ENCODE peak calls at places on chromosomes 4 and X, in seven cellular contexts. S, H, V, Z, L, X and O are unnamed samples.

GRCh38 chrX:100076031-100076430 is 334.0 kb downstream of the PCDH19 start:
- DNase-seq in S (no peak), H (no peak), V (no peak), Z (no peak), L (no peak), X (no peak), O (no peak)

GRCh38 chrX:8815460-8816065 is 14.4 kb upstream of the FAM9A start:
- DNase-seq in S (no peak), H (no peak), V (no peak), Z (no peak), L (peak), X (no peak), O (no peak)

GRCh38 chr4:93042746-93043145 is 739.0 kb downstream of the GRID2 start:
- DNase-seq in S (no peak), H (no peak), V (no peak), Z (no peak), L (no peak), X (no peak), O (no peak)

GRCh38 chrX:49277520-49277799 is 7.9 kb downstream of the PPP1R3F start:
- DNase-seq in S (no peak), H (no peak), V (no peak), Z (no peak), L (no peak), X (no peak), O (no peak)

GRCh38 chrX:9701790-9702189 is 63.9 kb downstream of the GPR143 start:
- DNase-seq in S (no peak), H (no peak), V (no peak), Z (no peak), L (no peak), X (no peak), O (no peak)

GRCh38 chr4:4267981-4268380 is 20.0 kb upstream of the TMEM128 start:
- DNase-seq in S (no peak), H (no peak), V (no peak), Z (no peak), L (peak), X (no peak), O (no peak)

GRCh38 chrX:41332408-41332987 is 1.5 kb upstream of the DDX3X start:
- DNase-seq in S (peak), H (peak), V (no peak), Z (no peak), L (peak), X (peak), O (peak)

GRCh38 chrX:109632906-109633504 is 8.0 kb upstream of the KCNE5 start:
- DNase-seq in S (no peak), H (no peak), V (no peak), Z (no peak), L (peak), X (no peak), O (no peak)

GRCh38 chr4:2353222-2354107 is 65.0 kb downstream of the ZFYVE28 start:
- DNase-seq in S (peak), H (peak), V (no peak), Z (no peak), L (no peak), X (peak), O (no peak)

GRCh38 chrX:49838374-49838773 is 9.3 kb downstream of the PAGE4 start:
- DNase-seq in S (no peak), H (no peak), V (no peak), Z (no peak), L (peak), X (no peak), O (no peak)

GRCh38 chrX:103687696-103688191 is 1.2 kb upstream of the MORF4L2 start:
- DNase-seq in S (peak), H (peak), V (peak), Z (peak), L (peak), X (peak), O (peak)

GRCh38 chr4:181819951-181820350 is 423.3 kb upstream of the TENM3 start:
- DNase-seq in S (no peak), H (no peak), V (no peak), Z (no peak), L (peak), X (no peak), O (no peak)

GRCh38 chrX:12975999-12976558 is 1.2 kb downstream of the TMSB4X start:
- DNase-seq in S (no peak), H (peak), V (no peak), Z (peak), L (peak), X (peak), O (peak)

GRCh38 chrX:68684919-68685304 is 37.4 kb downstream of the STARD8 start:
- DNase-seq in S (no peak), H (no peak), V (no peak), Z (no peak), L (no peak), X (no peak), O (no peak)

GRCh38 chr4:145234086-145234694 is 53.8 kb upstream of the OTUD4 start:
- DNase-seq in S (no peak), H (peak), V (no peak), Z (no peak), L (peak), X (no peak), O (no peak)

GRCh38 chrX:53357799-53358530 is 64.5 kb downstream of the SMC1A start:
- DNase-seq in S (no peak), H (no peak), V (no peak), Z (no peak), L (peak), X (no peak), O (no peak)

GRCh38 chr4:55184600-55185523 is 59.5 kb upstream of the KDR start:
- DNase-seq in S (no peak), H (peak), V (no peak), Z (no peak), L (peak), X (no peak), O (peak)
- TF ChIP-seq CTCF in S (no peak), H (peak), V (peak), Z (no peak), L (peak), X (peak), O (peak)

DNA sequence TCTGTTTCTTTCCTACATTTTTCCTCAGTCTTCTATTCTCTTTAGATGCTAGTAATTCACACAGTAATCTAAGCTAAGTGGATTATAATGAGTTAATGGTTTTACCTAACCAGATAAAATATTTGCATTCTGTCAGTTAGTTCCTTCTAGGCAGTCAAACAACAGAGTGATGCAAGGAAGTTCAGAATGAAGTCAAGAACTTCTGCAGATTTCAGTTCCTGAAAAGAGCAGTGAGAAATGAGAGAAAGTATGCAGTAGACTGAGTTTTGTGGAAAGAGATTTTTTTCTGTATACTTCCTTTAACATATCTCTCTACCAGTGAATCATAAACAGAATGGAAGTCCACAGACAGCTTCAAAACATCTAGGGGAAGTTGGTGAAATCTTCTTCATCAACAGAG is 774.0 kb upstream of the POU3F4 start:
- DNase-seq in S (no peak), H (no peak), V (no peak), Z (no peak), L (peak), X (no peak), O (no peak)
- H3K4me3 ChIP-seq in S (no peak), H (no peak), V (no peak), Z (no peak), L (no peak), X (no peak), O (no peak)

GRCh38 chr4:38993683-38994082 is 38.5 kb downstream of the TMEM156 start:
- DNase-seq in S (no peak), H (no peak), V (no peak), Z (no peak), L (peak), X (no peak), O (no peak)
- TF ChIP-seq CTCF in S (no peak), H (no peak), V (no peak), Z (no peak), L (peak), X (no peak), O (no peak)

DNA sequence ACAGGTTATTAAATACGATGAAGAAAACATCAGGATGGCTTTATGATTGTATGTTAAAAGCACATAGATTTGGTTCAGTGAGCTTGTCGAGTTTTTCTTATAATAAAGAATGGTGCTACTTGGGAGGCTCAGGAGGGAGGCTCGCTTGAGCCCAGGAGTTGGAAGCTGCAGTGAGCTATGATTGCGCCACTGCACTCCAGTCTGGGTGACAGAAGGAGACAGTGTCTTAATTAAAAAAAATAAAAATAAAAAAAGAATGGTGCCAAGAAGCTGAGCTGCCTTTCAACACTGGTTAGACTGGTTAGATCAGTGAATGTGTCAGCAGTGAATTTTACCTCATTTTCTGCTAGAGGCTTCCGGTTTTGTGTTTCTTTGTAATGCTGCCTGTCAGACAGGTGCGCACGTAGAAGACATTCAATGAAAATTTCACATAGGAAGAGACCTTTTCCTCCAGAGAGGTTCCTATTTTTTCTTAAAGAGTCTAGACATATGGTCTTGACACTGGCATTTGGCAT is 15.1 kb upstream of the ARSF start:
- DNase-seq in S (no peak), H (no peak), V (no peak), Z (no peak), L (no peak), X (no peak), O (no peak)
- H3K4me3 ChIP-seq in S (no peak), H (no peak), V (no peak), Z (no peak), L (no peak), X (no peak), O (no peak)

GRCh38 chr4:76947369-76947768 is 2.2 kb upstream of the SEPTIN11 start:
- DNase-seq in S (no peak), H (no peak), V (no peak), Z (no peak), L (peak), X (no peak), O (no peak)

GRCh38 chr4:76949293-76950051 is at the start of gene SEPTIN11:
- DNase-seq in S (peak), H (peak), V (peak), Z (peak), L (peak), X (peak), O (peak)

GRCh38 chr4:76950052-76950845 is 697 bp downstream of the SEPTIN11 start:
- DNase-seq in S (no peak), H (peak), V (peak), Z (peak), L (peak), X (peak), O (peak)

GRCh38 chr4:76950846-76951321 is 1.3 kb downstream of the SEPTIN11 start:
- DNase-seq in S (no peak), H (no peak), V (peak), Z (peak), L (peak), X (peak), O (no peak)

DNA sequence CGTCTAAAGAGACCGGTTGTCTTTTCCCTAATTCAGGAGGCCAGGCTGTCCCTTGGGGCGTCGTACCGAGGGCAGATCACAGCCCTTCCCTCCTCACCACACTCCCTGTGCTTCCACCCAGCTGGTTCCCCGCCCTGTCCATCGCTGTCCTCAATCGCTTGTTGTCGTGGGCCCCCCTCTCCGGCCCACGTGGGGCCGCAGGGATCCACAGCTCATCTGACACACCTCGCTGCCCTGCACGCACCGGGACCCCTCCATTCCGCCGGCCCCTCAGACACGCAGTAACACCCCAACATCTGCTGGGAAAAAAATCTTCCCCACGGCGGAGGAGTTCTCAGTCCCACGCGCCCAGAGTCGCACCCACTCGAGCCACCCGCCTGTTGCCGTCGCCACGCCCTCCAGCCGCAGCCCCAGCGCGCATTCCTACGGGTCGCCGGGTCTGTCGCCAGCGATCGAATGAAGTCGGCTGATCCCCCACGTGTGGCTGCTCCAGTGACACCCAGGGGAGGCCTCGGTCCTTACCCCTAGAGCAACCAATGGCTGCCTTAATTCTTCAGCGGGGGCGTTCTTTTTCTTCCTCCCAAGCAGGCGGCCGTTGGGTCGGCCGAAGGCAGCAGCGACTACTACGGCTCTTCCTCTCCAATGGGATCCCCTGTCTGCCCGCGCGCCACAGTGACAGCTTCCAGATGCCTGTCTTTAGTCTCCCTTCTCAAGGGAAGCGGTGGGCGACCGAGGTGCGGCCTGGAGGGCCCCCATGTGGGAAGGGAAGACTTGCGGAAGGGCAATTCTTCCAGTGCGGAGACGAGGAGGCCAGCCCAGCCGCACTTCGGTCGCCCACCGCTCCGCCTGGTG is 885 bp upstream of the SEPTIN11 start:
- DNase-seq in S (peak), H (peak), V (peak), Z (peak), L (peak), X (peak), O (peak)
- TF ChIP-seq CTCF in S (no peak), H (no peak), V (no peak), Z (no peak), L (no peak), X (no peak), O (no peak)

DNA sequence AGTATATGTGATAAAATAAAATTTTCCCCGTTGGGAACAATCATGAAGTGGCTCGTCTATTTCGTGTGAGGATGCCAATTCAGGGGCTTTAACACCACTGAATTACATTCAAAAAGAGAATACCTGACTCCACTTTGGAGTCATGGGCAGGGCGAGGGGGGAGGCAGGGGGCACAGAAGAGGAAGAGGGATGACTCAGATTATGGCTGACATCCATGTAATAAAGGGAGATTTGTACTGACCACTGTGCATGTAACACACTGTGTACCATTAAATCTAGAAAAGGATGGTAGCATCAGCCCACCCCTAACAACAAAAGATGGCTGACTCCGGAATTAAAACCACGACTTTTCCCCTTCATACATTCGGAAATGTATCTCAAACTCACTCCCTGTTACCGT is 1.3 kb downstream of the SLC9A7 start:
- DNase-seq in S (no peak), H (no peak), V (no peak), Z (no peak), L (no peak), X (no peak), O (no peak)
- H3K4me3 ChIP-seq in S (no peak), H (no peak), V (no peak), Z (no peak), L (peak), X (peak), O (no peak)

GRCh38 chrX:19659929-19660328 is 144.6 kb upstream of the MAP3K15 start:
- DNase-seq in S (no peak), H (no peak), V (no peak), Z (no peak), L (peak), X (no peak), O (no peak)
- TF ChIP-seq CTCF in S (no peak), H (no peak), V (no peak), Z (no peak), L (no peak), X (no peak), O (no peak)

DNA sequence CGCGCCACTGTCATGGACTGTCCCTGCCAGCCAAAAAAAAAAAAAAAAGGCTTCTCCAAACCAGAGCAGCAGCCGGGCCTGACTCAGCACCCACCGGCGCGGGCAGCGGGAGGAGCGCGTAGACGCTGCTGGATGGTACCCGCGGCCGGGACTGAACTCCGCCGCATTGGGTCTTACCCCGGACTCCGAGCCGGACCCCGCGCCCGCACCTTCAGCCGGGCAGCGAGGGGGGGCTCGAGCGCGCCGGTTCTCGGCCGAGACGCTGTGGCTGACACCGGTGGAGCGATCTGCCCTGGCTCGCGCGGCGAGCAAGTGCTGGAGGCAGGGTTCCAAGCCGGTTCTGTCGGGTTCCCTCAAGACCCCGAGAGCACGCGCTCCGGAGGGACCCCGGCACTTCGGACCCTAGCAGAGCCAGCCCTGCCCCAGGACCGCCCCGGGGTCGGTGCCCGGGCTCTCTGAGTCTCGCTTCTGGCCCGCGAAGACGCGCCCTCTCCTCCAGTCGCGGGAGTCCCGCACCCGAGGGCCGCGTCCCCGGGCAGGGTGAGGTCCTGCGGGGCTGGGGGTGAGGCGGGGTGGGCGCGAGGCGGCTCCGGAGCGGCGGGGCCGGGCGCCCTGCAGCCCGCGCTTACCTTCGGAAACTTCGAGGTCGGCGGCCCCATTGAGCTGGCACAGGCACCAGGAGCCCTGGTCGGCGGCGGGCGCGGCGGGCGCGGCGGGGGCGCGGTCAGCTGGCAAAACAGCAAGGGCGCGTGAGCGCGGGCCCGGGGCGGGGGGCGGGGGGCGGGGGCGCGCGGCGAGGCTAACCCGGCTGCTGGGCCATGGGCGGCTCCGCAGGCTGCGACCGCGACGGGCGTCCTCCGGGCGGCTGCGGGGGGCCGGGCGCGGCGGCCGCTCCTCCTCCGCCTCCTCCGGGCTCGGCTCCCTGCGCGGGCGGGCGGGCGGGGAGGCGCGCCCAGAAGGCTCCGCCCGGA is 11.8 kb upstream of the MAN2B2 start:
- DNase-seq in S (no peak), H (no peak), V (no peak), Z (no peak), L (no peak), X (no peak), O (no peak)
- H3K4me3 ChIP-seq in S (peak), H (peak), V (peak), Z (peak), L (peak), X (peak), O (peak)

DNA sequence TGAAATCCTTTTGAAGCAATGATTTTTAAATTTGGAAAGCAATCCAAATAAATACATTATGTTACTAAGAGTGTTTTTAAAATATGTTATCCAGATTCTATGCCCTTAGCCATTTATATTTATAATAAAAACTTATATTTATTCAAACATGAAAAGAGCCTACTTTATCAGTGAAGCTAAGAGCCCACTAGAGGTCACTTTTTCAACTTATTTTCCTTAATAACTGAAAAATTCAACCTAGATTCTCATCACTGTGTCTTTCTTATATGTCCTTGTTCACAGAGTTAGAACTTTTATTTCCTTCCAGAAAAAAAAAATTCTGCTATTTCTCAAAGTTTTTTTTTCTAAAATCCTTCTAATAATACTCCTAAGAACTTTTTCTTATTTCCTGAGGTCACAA is 23.9 kb downstream of the PRDM8 start:
- DNase-seq in S (no peak), H (no peak), V (no peak), Z (no peak), L (peak), X (no peak), O (no peak)
- TF ChIP-seq CTCF in S (no peak), H (peak), V (no peak), Z (no peak), L (peak), X (peak), O (peak)

GRCh38 chrX:40007746-40008705 is 89.7 kb downstream of the BCOR start:
- DNase-seq in S (no peak), H (no peak), V (no peak), Z (peak), L (no peak), X (no peak), O (no peak)

GRCh38 chrX:40006025-40007017 is 91.4 kb downstream of the BCOR start:
- DNase-seq in S (peak), H (peak), V (peak), Z (peak), L (no peak), X (peak), O (peak)

GRCh38 chrX:40008841-40009461 is 88.8 kb downstream of the BCOR start:
- DNase-seq in S (no peak), H (peak), V (peak), Z (peak), L (no peak), X (peak), O (peak)

GRCh38 chrX:40005290-40006011 is 92.3 kb downstream of the BCOR start:
- DNase-seq in S (no peak), H (peak), V (peak), Z (no peak), L (no peak), X (no peak), O (peak)

DNA sequence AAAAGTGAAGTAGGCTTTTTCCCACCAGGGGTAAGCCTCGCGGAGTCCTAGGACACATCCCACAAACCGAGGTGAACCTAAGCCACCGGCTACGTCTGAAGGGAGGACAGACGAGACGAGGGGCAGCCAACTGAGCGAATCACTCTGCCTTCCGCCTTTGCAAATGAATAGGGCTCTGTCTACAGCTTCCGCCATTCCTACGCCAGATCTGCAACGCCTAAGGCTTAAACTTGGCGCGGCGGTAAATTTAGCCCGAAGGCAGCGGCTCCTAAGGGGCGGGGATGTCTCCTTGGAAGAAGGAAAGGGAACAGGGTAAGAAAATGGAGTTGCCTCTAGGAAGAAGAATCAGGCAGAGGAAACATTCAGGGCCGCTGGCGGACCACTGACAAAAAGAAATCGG is 90.6 kb downstream of the BCOR start:
- DNase-seq in S (no peak), H (no peak), V (no peak), Z (no peak), L (no peak), X (no peak), O (no peak)
- H3K4me3 ChIP-seq in S (no peak), H (no peak), V (no peak), Z (no peak), L (no peak), X (no peak), O (no peak)